ENCODE peak calls at places on chromosomes 1 and 21, in four cellular contexts. B, D, Y and P are unnamed samples. For H3K27me3, the result is how much of the 10 kb centered on the place peaks cover.

GRCh38 chr1:155208656-155209372 is at the start of gene MTX1:
- DNase-seq in Y (peak), D (peak), B (peak), P (peak)

GRCh38 chr1:81144240-81144639 is 656.5 kb upstream of the ADGRL2 start:
- DNase-seq in B (peak), D (no peak), Y (peak), P (no peak)

GRCh38 chr1:159930634-159931033 is 5.3 kb upstream of the TAGLN2 start:
- DNase-seq in Y (no peak), D (no peak), B (no peak), P (no peak)

GRCh38 chr1:39902121-39902807 is 547 bp upstream of the MYCL start:
- DNase-seq in Y (peak), D (peak), B (no peak), P (peak)

GRCh38 chr21:17089121-17089520 is 423.7 kb upstream of the CXADR start:
- DNase-seq in Y (no peak), D (no peak), B (no peak), P (no peak)

GRCh38 chr1:39631361-39632331 is 7.8 kb downstream of the HEYL start:
- DNase-seq in Y (no peak), B (no peak), D (no peak), P (no peak)

GRCh38 chr1:20165522-20165951 is 20.4 kb upstream of the UBXN10 start:
- DNase-seq in Y (peak), D (no peak), B (no peak), P (peak)

GRCh38 chr1:91537281-91538069 is 36.8 kb downstream of the CDC7 start:
- DNase-seq in B (no peak), Y (no peak), D (peak), P (no peak)

GRCh38 chr1:9690440-9691107 is 39.0 kb downstream of the PIK3CD start:
- DNase-seq in D (no peak), B (no peak), Y (peak), P (no peak)
- H2AFZ ChIP-seq in D (peak), B (peak), Y (peak), P (no peak)

GRCh38 chr1:170664283-170664827 is 424 bp downstream of the PRRX1 start:
- DNase-seq in Y (peak), D (peak), B (no peak), P (no peak)

GRCh38 chr1:170664828-170665617 is 1.1 kb downstream of the PRRX1 start:
- DNase-seq in B (no peak), D (peak), Y (peak), P (no peak)

GRCh38 chr1:170663011-170663410 is 920 bp upstream of the PRRX1 start:
- DNase-seq in Y (peak), B (no peak), D (peak), P (no peak)

GRCh38 chr1:170662561-170662971 is 1.4 kb upstream of the PRRX1 start:
- DNase-seq in B (no peak), D (peak), Y (no peak), P (no peak)

DNA sequence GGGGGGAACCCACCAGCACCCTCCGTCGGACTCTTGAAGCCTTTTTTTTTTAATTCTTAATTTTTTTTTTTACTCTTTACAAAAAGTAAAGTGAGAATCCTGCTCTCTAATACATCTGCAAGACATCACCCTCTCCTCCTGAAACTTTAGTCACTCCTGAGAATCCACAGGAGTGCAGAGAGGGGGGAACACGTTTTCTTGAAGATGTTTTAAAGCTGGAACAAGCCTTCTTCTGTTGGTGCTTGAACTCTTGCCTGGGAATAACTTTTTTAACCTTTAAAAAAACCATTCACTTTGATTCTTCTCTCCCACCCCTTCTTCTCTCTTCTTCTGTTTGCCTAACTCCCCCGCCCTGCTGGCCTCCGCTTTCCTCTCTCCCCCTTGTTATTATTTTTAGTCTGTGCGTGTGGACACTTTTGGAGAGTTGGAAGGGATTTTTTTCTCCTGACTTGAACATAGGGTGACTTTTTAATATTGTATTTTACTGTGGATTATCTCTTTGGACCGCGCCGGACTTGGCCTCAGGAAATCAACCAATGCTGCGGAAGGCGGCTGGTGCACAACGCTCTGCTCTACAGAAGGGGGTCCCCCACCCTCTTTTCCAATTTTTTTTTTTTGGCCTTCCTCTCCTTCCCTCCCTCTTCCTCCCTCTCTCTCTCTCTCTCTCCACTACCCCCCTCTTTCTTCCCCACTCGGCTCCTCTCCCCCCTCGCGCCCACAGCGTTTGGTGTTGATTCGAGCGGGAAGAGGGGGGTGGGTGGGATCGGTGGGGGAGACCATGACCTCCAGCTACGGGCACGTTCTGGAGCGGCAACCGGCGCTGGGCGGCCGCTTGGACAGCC is at the start of gene PRRX1:
- DNase-seq in Y (no peak), B (no peak), D (peak), P (no peak)
- H3K4me2 ChIP-seq in Y (peak), B (peak), D (peak), P (no peak)

GRCh38 chr1:3072178-3072947 is 3.4 kb downstream of the PRDM16 start:
- DNase-seq in B (no peak), D (no peak), Y (peak), P (no peak)
- H3K27me3 ChIP-seq in B (half or more), D (half or more), Y (half or more), P (under half)

GRCh38 chr21:32584472-32584871 is 851 bp downstream of the TCP10L start:
- DNase-seq in B (no peak), D (no peak), Y (no peak), P (no peak)

GRCh38 chr21:32587112-32587511 is 1.8 kb upstream of the TCP10L start:
- DNase-seq in B (no peak), D (no peak), Y (no peak), P (no peak)

GRCh38 chr21:32585970-32586369 is 647 bp upstream of the TCP10L start:
- DNase-seq in Y (no peak), D (no peak), B (no peak), P (no peak)

GRCh38 chr21:32587651-32588050 is 2.3 kb upstream of the TCP10L start:
- DNase-seq in D (no peak), B (no peak), Y (no peak), P (no peak)

DNA sequence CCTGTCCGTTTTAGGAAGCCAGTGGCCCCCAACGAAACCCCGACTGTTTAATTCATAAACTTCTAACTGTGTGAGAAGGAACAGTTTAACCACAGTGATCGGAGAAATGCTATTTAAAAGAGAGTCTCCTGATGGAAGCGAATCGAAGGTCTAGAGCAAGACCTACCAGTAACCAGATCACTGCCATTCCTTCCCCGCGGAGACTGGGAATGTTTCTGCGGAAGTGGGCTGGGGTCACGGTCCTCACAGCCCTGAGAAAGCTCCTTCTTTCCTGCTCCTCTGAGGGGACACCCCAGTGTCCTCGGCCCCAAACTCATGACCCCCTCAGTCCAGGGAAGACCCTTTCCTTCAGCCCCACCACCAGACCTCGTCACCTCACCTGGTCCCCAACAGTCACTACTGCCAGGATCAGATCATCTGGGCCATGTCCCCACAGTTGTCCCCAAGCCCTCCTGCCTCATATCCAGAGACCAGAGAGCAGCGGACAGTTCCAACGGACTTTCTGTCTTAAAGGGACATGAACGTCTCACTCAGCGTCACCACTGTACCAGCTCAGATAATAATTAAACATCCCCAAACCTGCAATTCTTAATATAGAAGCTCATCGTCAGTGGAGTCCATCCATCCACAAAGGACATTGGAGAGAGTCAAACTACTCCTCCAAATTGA is at the start of gene TCP10L:
- DNase-seq in B (no peak), D (no peak), Y (no peak), P (no peak)
- H2AFZ ChIP-seq in B (no peak), D (no peak), Y (no peak), P (no peak)

GRCh38 chr1:156422602-156423091 is 53.6 kb downstream of the RHBG start:
- DNase-seq in D (no peak), Y (peak), B (no peak), P (no peak)
- H3K4me2 ChIP-seq in D (no peak), Y (peak), B (no peak), P (no peak)

GRCh38 chr1:153926405-153926804 is 3.6 kb upstream of the GATAD2B start:
- DNase-seq in D (no peak), B (no peak), Y (no peak), P (no peak)
- H3K27me3 ChIP-seq in D (under half), B (under half), Y (under half), P (under half)

DNA sequence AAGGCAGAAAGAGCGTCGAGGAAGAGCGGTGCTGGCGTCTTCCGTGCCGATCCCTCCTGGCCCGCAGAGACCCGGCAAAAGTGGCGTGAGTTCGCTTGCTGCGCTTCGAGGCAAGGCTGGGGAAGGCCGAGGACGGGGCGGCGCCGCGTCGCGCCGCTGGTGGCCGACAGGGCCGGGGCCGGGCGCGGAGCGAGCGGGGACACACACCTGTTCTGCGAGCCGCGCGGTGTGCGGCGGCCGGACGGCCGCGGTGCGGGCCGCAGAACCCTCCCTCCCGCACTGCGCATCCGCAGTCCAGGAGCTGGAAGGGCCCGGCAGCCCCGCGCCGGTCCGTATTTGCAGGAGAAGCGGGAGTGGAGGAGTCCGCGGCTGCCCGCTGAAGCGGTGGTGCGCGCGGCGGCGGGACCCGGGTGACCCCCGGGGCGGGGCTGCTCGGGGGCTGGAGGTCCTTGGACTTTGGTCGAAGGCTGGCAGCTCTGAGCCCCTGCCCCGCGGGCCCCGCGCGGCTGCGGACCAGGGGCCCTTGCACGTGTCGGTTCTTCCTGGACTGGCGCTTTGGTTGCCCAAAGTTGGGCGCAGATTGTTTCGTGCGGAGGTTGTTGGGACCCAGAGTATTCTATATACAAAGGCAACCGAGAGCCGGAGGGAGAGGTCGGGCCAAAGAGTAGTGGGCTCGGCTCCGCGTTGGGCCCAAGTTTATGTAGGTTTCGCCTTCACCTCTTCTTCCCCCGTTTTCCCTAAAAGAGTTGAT is 2.5 kb downstream of the RNF220 start:
- DNase-seq in B (no peak), D (no peak), Y (peak), P (no peak)
- H2AFZ ChIP-seq in B (no peak), D (peak), Y (no peak), P (no peak)

DNA sequence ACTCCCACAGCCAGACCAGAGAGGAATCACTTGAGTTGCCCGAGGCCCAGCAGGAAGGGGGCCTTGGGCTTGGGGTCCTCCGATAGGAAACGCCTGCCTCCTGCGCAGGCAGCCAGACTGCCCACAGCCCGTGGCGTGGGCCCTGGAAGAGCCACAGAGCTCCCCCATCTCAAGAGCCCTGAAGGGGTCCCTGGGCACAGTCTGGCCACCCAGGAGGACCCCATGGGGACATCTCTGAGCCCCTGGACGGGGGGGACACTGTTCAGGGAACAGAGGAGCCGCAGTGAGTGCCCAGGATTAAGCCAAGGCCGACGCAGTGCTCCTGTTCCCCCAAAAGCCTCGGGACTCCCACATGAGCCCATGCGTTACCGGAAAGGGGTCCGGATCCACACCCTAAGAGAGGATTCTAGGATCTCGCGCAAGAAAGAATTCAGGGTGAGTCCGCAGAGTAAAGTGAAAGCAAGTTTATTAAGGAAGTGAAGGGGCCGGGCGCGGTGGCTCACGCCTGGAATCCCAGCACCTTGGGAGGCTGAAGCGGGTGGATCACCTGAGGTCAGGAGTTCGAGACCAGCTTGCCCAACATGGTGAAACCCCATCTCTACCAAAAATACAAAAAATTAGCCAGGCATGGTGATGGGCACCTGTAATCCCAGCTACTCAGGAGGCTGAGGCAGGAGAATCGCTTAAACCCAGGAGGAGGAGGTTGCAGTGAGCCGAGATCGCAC is 38.1 kb upstream of the LBR start:
- DNase-seq in B (no peak), D (no peak), Y (no peak), P (no peak)
- H3K4me2 ChIP-seq in B (no peak), D (no peak), Y (peak), P (no peak)